ENCODE peak calls at places on chromosomes 6 and 20, in nine cellular contexts. One of them, this sample, is unnamed. For H3K27me3, the result is how much of the 10 kb centered on the place peaks cover.

GRCh38 chr6:15389079-15389758 is 143.3 kb downstream of the JARID2 start:
- DNase-seq in BE2C: no peak
- DNase-seq in heart right ventricle: no peak
- DNase-seq in adrenal gland: no peak
- DNase-seq in bronchial epithelial cell: no peak
- DNase-seq in left lung: no peak
- DNase-seq in uterus: no peak
- DNase-seq in fibroblast of lung: no peak
- DNase-seq in colonic mucosa: no peak
- DNase-seq in this sample: no peak

GRCh38 chr6:14582731-14583130 is 465.2 kb downstream of the CD83 start:
- DNase-seq in BE2C: no peak
- DNase-seq in colonic mucosa: no peak
- DNase-seq in uterus: no peak
- DNase-seq in fibroblast of lung: no peak
- DNase-seq in bronchial epithelial cell: no peak
- DNase-seq in left lung: no peak
- DNase-seq in heart right ventricle: no peak
- DNase-seq in adrenal gland: no peak
- DNase-seq in this sample: no peak

GRCh38 chr20:14761903-14762302 is 424.5 kb upstream of the FLRT3 start:
- DNase-seq in BE2C: no peak
- DNase-seq in colonic mucosa: no peak
- DNase-seq in left lung: no peak
- DNase-seq in bronchial epithelial cell: peak
- DNase-seq in uterus: no peak
- DNase-seq in fibroblast of lung: no peak
- DNase-seq in adrenal gland: no peak
- DNase-seq in heart right ventricle: no peak
- DNase-seq in this sample: no peak

GRCh38 chr6:11043961-11044711 is at the start of gene ELOVL2:
- DNase-seq in left lung: peak
- DNase-seq in heart right ventricle: peak
- DNase-seq in uterus: no peak
- DNase-seq in adrenal gland: peak
- DNase-seq in BE2C: peak
- DNase-seq in bronchial epithelial cell: no peak
- DNase-seq in colonic mucosa: no peak
- DNase-seq in fibroblast of lung: peak
- DNase-seq in this sample: peak

GRCh38 chr6:7241709-7242645 is 71.0 kb downstream of the SSR1 start:
- DNase-seq in BE2C: no peak
- DNase-seq in fibroblast of lung: peak
- DNase-seq in adrenal gland: no peak
- DNase-seq in heart right ventricle: no peak
- DNase-seq in colonic mucosa: peak
- DNase-seq in uterus: no peak
- DNase-seq in bronchial epithelial cell: no peak
- DNase-seq in left lung: no peak
- DNase-seq in this sample: peak

GRCh38 chr20:47198254-47198671 is 158.2 kb downstream of the ZMYND8 start:
- DNase-seq in adrenal gland: no peak
- DNase-seq in bronchial epithelial cell: peak
- DNase-seq in BE2C: no peak
- DNase-seq in colonic mucosa: no peak
- DNase-seq in left lung: no peak
- DNase-seq in uterus: no peak
- DNase-seq in fibroblast of lung: peak
- DNase-seq in heart right ventricle: no peak
- DNase-seq in this sample: no peak

GRCh38 chr6:110398778-110399177 is 16.6 kb downstream of the DDO start:
- DNase-seq in heart right ventricle: no peak
- DNase-seq in fibroblast of lung: no peak
- DNase-seq in colonic mucosa: no peak
- DNase-seq in uterus: no peak
- DNase-seq in BE2C: no peak
- DNase-seq in left lung: no peak
- DNase-seq in bronchial epithelial cell: peak
- DNase-seq in adrenal gland: no peak
- DNase-seq in this sample: peak

GRCh38 chr6:125393449-125393858 is 91.7 kb upstream of the HDDC2 start:
- DNase-seq in bronchial epithelial cell: no peak
- DNase-seq in uterus: no peak
- DNase-seq in left lung: no peak
- DNase-seq in BE2C: no peak
- DNase-seq in fibroblast of lung: no peak
- DNase-seq in heart right ventricle: no peak
- DNase-seq in adrenal gland: no peak
- DNase-seq in colonic mucosa: no peak
- DNase-seq in this sample: peak

DNA sequence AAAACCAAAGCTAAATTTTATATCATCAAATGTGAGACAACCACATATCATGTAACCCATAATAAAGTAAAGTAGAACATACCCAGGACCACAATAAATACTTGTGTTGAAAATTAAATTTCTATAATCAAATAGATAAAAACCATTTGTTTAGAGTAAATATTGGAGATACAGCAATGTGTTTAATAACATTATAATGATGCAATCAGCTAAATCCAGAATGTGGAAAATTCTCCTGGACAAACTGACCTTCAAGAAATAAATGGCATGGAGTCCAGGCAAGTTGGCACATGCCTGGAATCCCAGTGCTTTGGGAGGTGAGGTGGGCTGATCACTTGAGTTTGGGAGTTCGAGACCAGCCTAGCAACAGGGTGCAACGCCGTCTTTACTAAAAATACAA is 84.0 kb downstream of the GPX5 start:
- DNase-seq in adrenal gland: no peak
- DNase-seq in uterus: no peak
- DNase-seq in BE2C: no peak
- DNase-seq in colonic mucosa: no peak
- DNase-seq in fibroblast of lung: no peak
- DNase-seq in bronchial epithelial cell: no peak
- DNase-seq in heart right ventricle: no peak
- DNase-seq in left lung: no peak
- DNase-seq in this sample: no peak
- H3K27me3 ChIP-seq in adrenal gland: under half
- H3K27me3 ChIP-seq in uterus: under half
- H3K27me3 ChIP-seq in BE2C: under half
- H3K27me3 ChIP-seq in colonic mucosa: under half
- H3K27me3 ChIP-seq in fibroblast of lung: under half
- H3K27me3 ChIP-seq in bronchial epithelial cell: under half
- H3K27me3 ChIP-seq in heart right ventricle: half or more
- H3K27me3 ChIP-seq in left lung: under half
- H3K27me3 ChIP-seq in this sample: under half

GRCh38 chr6:87053312-87053711 is 41.6 kb downstream of the CGA start:
- DNase-seq in uterus: no peak
- DNase-seq in colonic mucosa: no peak
- DNase-seq in heart right ventricle: no peak
- DNase-seq in BE2C: no peak
- DNase-seq in adrenal gland: no peak
- DNase-seq in left lung: no peak
- DNase-seq in bronchial epithelial cell: no peak
- DNase-seq in fibroblast of lung: no peak
- DNase-seq in this sample: no peak

GRCh38 chr6:87059943-87060342 is 35.0 kb downstream of the CGA start:
- DNase-seq in fibroblast of lung: no peak
- DNase-seq in left lung: no peak
- DNase-seq in uterus: no peak
- DNase-seq in adrenal gland: no peak
- DNase-seq in colonic mucosa: no peak
- DNase-seq in heart right ventricle: no peak
- DNase-seq in BE2C: no peak
- DNase-seq in bronchial epithelial cell: no peak
- DNase-seq in this sample: no peak

GRCh38 chr6:87049779-87050178 is 45.1 kb downstream of the CGA start:
- DNase-seq in left lung: no peak
- DNase-seq in heart right ventricle: no peak
- DNase-seq in fibroblast of lung: no peak
- DNase-seq in bronchial epithelial cell: no peak
- DNase-seq in BE2C: no peak
- DNase-seq in adrenal gland: no peak
- DNase-seq in colonic mucosa: no peak
- DNase-seq in uterus: no peak
- DNase-seq in this sample: no peak

GRCh38 chr6:87054143-87054833 is 40.6 kb downstream of the CGA start:
- DNase-seq in fibroblast of lung: no peak
- DNase-seq in colonic mucosa: no peak
- DNase-seq in adrenal gland: no peak
- DNase-seq in heart right ventricle: no peak
- DNase-seq in BE2C: no peak
- DNase-seq in uterus: no peak
- DNase-seq in bronchial epithelial cell: no peak
- DNase-seq in left lung: no peak
- DNase-seq in this sample: no peak
- H3K27me3 ChIP-seq in fibroblast of lung: under half
- H3K27me3 ChIP-seq in colonic mucosa: under half
- H3K27me3 ChIP-seq in adrenal gland: under half
- H3K27me3 ChIP-seq in heart right ventricle: under half
- H3K27me3 ChIP-seq in BE2C: under half
- H3K27me3 ChIP-seq in uterus: under half
- H3K27me3 ChIP-seq in bronchial epithelial cell: under half
- H3K27me3 ChIP-seq in left lung: under half
- H3K27me3 ChIP-seq in this sample: under half

GRCh38 chr6:30463651-30464618 is 25.4 kb upstream of the HLA-E start:
- DNase-seq in bronchial epithelial cell: no peak
- DNase-seq in colonic mucosa: no peak
- DNase-seq in fibroblast of lung: peak
- DNase-seq in heart right ventricle: peak
- DNase-seq in BE2C: no peak
- DNase-seq in adrenal gland: no peak
- DNase-seq in left lung: peak
- DNase-seq in uterus: no peak
- DNase-seq in this sample: peak

GRCh38 chr6:30461055-30461454 is 28.3 kb upstream of the HLA-E start:
- DNase-seq in colonic mucosa: no peak
- DNase-seq in heart right ventricle: no peak
- DNase-seq in bronchial epithelial cell: no peak
- DNase-seq in adrenal gland: no peak
- DNase-seq in left lung: no peak
- DNase-seq in uterus: no peak
- DNase-seq in BE2C: no peak
- DNase-seq in fibroblast of lung: no peak
- DNase-seq in this sample: no peak

GRCh38 chr6:30462482-30462881 is 26.8 kb upstream of the HLA-E start:
- DNase-seq in uterus: no peak
- DNase-seq in BE2C: no peak
- DNase-seq in colonic mucosa: no peak
- DNase-seq in bronchial epithelial cell: no peak
- DNase-seq in fibroblast of lung: no peak
- DNase-seq in adrenal gland: no peak
- DNase-seq in left lung: no peak
- DNase-seq in heart right ventricle: no peak
- DNase-seq in this sample: no peak

GRCh38 chr6:30463242-30463641 is 26.1 kb upstream of the HLA-E start:
- DNase-seq in colonic mucosa: no peak
- DNase-seq in BE2C: no peak
- DNase-seq in left lung: no peak
- DNase-seq in adrenal gland: no peak
- DNase-seq in heart right ventricle: no peak
- DNase-seq in uterus: no peak
- DNase-seq in bronchial epithelial cell: no peak
- DNase-seq in fibroblast of lung: no peak
- DNase-seq in this sample: no peak

DNA sequence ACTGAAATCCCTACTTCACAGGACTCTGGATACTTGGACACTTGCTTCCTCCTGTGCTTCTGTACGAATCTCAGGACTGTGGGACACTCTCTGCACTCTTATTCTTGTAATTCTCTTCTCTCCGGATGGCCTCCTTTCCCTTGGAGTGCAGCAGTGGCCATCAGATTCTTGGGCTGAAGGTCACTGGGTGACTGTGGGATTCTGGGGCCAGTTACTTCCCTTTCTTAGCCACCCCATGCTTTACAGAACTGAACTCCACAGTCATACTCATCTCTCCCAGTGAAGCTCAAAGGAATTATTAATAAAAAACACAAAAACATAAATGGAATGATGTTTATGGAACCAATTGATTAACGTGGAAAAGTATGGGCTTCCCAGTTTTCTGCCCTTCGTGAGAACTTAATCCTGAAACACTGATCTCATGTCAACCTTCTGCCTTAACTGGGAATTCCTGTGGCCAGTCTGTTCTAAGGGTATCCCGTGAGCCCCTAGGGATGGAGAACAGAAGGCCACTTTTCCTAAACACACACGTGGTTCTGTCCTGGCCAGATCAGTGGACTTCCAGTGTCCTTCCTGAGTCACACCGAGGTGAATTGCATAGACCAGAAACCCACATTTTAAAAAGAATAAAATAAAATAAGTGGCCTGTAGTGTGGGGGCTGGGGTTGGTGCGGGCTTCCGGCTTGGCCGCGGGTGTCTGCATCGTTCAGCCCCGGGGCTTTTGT is 23.6 kb upstream of the HLA-E start:
- DNase-seq in adrenal gland: no peak
- DNase-seq in colonic mucosa: no peak
- DNase-seq in left lung: no peak
- DNase-seq in BE2C: no peak
- DNase-seq in fibroblast of lung: no peak
- DNase-seq in uterus: no peak
- DNase-seq in bronchial epithelial cell: no peak
- DNase-seq in heart right ventricle: no peak
- DNase-seq in this sample: no peak
- H3K27me3 ChIP-seq in adrenal gland: half or more
- H3K27me3 ChIP-seq in colonic mucosa: half or more
- H3K27me3 ChIP-seq in left lung: half or more
- H3K27me3 ChIP-seq in BE2C: half or more
- H3K27me3 ChIP-seq in fibroblast of lung: half or more
- H3K27me3 ChIP-seq in uterus: half or more
- H3K27me3 ChIP-seq in bronchial epithelial cell: half or more
- H3K27me3 ChIP-seq in heart right ventricle: half or more
- H3K27me3 ChIP-seq in this sample: under half

GRCh38 chr20:61558726-61559125 is 306.7 kb downstream of the CDH4 start:
- DNase-seq in BE2C: no peak
- DNase-seq in adrenal gland: no peak
- DNase-seq in uterus: no peak
- DNase-seq in fibroblast of lung: peak
- DNase-seq in bronchial epithelial cell: peak
- DNase-seq in colonic mucosa: no peak
- DNase-seq in heart right ventricle: no peak
- DNase-seq in left lung: no peak
- DNase-seq in this sample: no peak

GRCh38 chr20:61560361-61560853 is 308.3 kb downstream of the CDH4 start:
- DNase-seq in heart right ventricle: no peak
- DNase-seq in fibroblast of lung: peak
- DNase-seq in adrenal gland: no peak
- DNase-seq in BE2C: no peak
- DNase-seq in left lung: no peak
- DNase-seq in colonic mucosa: no peak
- DNase-seq in bronchial epithelial cell: no peak
- DNase-seq in uterus: no peak
- DNase-seq in this sample: peak

GRCh38 chr20:61557603-61558002 is 305.5 kb downstream of the CDH4 start:
- DNase-seq in colonic mucosa: no peak
- DNase-seq in heart right ventricle: no peak
- DNase-seq in adrenal gland: no peak
- DNase-seq in fibroblast of lung: no peak
- DNase-seq in left lung: no peak
- DNase-seq in BE2C: no peak
- DNase-seq in bronchial epithelial cell: no peak
- DNase-seq in uterus: no peak
- DNase-seq in this sample: no peak

GRCh38 chr20:61561111-61561830 is 309.2 kb downstream of the CDH4 start:
- DNase-seq in bronchial epithelial cell: no peak
- DNase-seq in BE2C: no peak
- DNase-seq in uterus: no peak
- DNase-seq in heart right ventricle: no peak
- DNase-seq in left lung: no peak
- DNase-seq in colonic mucosa: no peak
- DNase-seq in fibroblast of lung: no peak
- DNase-seq in adrenal gland: no peak
- DNase-seq in this sample: no peak

GRCh38 chr20:61559706-61560315 is 307.8 kb downstream of the CDH4 start:
- DNase-seq in bronchial epithelial cell: no peak
- DNase-seq in uterus: no peak
- DNase-seq in left lung: no peak
- DNase-seq in BE2C: no peak
- DNase-seq in adrenal gland: no peak
- DNase-seq in colonic mucosa: no peak
- DNase-seq in fibroblast of lung: no peak
- DNase-seq in heart right ventricle: no peak
- DNase-seq in this sample: no peak
- H3K27me3 ChIP-seq in bronchial epithelial cell: under half
- H3K27me3 ChIP-seq in uterus: under half
- H3K27me3 ChIP-seq in left lung: under half
- H3K27me3 ChIP-seq in BE2C: under half
- H3K27me3 ChIP-seq in adrenal gland: under half
- H3K27me3 ChIP-seq in colonic mucosa: under half
- H3K27me3 ChIP-seq in fibroblast of lung: under half
- H3K27me3 ChIP-seq in heart right ventricle: under half
- H3K27me3 ChIP-seq in this sample: under half

This sample was measured in SJCRH30.